ENCODE peak calls at places on chromosomes 11 and 22, in eight cellular contexts. Q is hypothalamus; L is tibial nerve; Y is ELR; I is stromal cell of bone marrow; C is stimulated activated CD4-positive, alpha-beta T cell treated with anti-CD3 and anti-CD28 coated beads, TNF-alpha, amount 100 ng/mL, for 1 hour; D is AG08396; O is left ventricle myocardium inferior. R is an unnamed sample.

GRCh38 chr11:133228406-133229330 is 303.6 kb downstream of the OPCML start:
- DNase-seq in Y (no peak), L (no peak), O (no peak), C (no peak), D (no peak), Q (peak; percentile 5), I (no peak), R (no peak)

GRCh38 chr11:61303725-61304124 is 8.6 kb upstream of the VWCE start:
- DNase-seq in Y (no peak), C (no peak), D (no peak), I (no peak), L (no peak), O (no peak), Q (no peak), R (no peak)

GRCh38 chr11:121105851-121106250 is 4.8 kb downstream of the TECTA start:
- DNase-seq in Y (no peak), D (no peak), Q (no peak), I (no peak), L (no peak), O (no peak), C (no peak), R (no peak)

GRCh38 chr11:14029971-14030531 is 67.5 kb downstream of the SPON1 start:
- DNase-seq in L (peak; percentile 13), C (no peak), Q (no peak), D (peak; percentile 39), Y (no peak), I (peak; percentile 48), O (peak; percentile 75), R (peak; percentile 47)

GRCh38 chr22:38754247-38755154 is 1.3 kb downstream of the SUN2 start:
- DNase-seq in O (peak; percentile 54), Y (peak; percentile 52), D (peak; percentile 62), C (no peak), L (peak; percentile 65), Q (no peak), I (no peak), R (peak; percentile 26)

GRCh38 chr11:74755395-74755995 is 6.8 kb downstream of the RNF169 start:
- DNase-seq in L (no peak), D (no peak), I (no peak), C (no peak), O (no peak), Q (no peak), Y (peak; percentile 46), R (no peak)

GRCh38 chr11:32080381-32080980 is 10.4 kb upstream of the RCN1 start:
- DNase-seq in C (no peak), O (no peak), L (no peak), D (no peak), I (no peak), Y (no peak), Q (no peak), R (no peak)

GRCh38 chr11:116657842-116658825 is 114.7 kb downstream of the BUD13 start:
- DNase-seq in Y (peak; percentile 16), L (no peak), I (no peak), O (no peak), Q (no peak), C (no peak), D (no peak), R (no peak)

GRCh38 chr11:17280494-17281127 is 4.1 kb downstream of the NUCB2 start:
- DNase-seq in D (no peak), O (no peak), Y (no peak), C (no peak), I (no peak), Q (no peak), L (no peak), R (no peak)

GRCh38 chr11:116535954-116536353 is 236.8 kb downstream of the BUD13 start:
- DNase-seq in Y (no peak), D (no peak), C (no peak), L (no peak), Q (no peak), I (no peak), O (no peak), R (no peak)

GRCh38 chr11:111283945-111284481 is 14.3 kb upstream of the POU2AF3 start:
- DNase-seq in Q (no peak), O (peak; percentile 18), D (no peak), C (no peak), I (no peak), Y (peak; percentile 32), L (peak; percentile 54), R (peak; percentile 30)

GRCh38 chr11:46331653-46331984 is 15.6 kb upstream of the DGKZ start:
- DNase-seq in D (no peak), O (no peak), C (no peak), L (no peak), Y (no peak), Q (no peak), I (no peak), R (no peak)

GRCh38 chr11:107969219-107969618 is 39.5 kb upstream of the CUL5 start:
- DNase-seq in O (no peak), Q (no peak), L (no peak), I (no peak), Y (peak; percentile 10), C (no peak), D (no peak), R (no peak)

GRCh38 chr11:95378106-95378505 is 147.1 kb upstream of the SESN3 start:
- DNase-seq in L (no peak), Y (no peak), I (no peak), Q (no peak), D (no peak), C (no peak), O (no peak), R (no peak)

GRCh38 chr11:44255406-44256071 is 54.4 kb downstream of the ALX4 start:
- DNase-seq in I (no peak), Y (no peak), D (no peak), O (no peak), L (no peak), C (no peak), Q (no peak), R (no peak)

GRCh38 chr11:38950882-38951281 is 2352.8 kb upstream of the RAG2 start:
- DNase-seq in L (no peak), C (no peak), I (no peak), D (no peak), Y (peak; percentile 15), O (no peak), Q (no peak), R (no peak)

GRCh38 chr11:68804786-68805185 is 36.9 kb downstream of the CPT1A start:
- DNase-seq in O (no peak), C (no peak), D (no peak), Q (no peak), I (no peak), L (no peak), Y (no peak), R (no peak)

GRCh38 chr11:10646005-10646404 is 47.5 kb downstream of the IRAG1 start:
- DNase-seq in Y (no peak), D (no peak), C (no peak), Q (no peak), I (no peak), O (no peak), L (no peak), R (no peak)

GRCh38 chr11:134037093-134037908 is 31.6 kb upstream of the JAM3 start:
- DNase-seq in O (peak; percentile 81), Y (peak; percentile 58), D (peak; percentile 73), I (peak; percentile 54), Q (peak; percentile 54), L (peak; percentile 58), C (peak; percentile 25), R (no peak)

GRCh38 chr11:20973959-20974358 is 304.6 kb downstream of the NELL1 start:
- DNase-seq in L (no peak), Q (no peak), I (no peak), D (no peak), C (no peak), Y (no peak), O (no peak), R (no peak)

GRCh38 chr11:46755962-46756361 is 36.9 kb downstream of the F2 start:
- DNase-seq in Y (no peak), D (no peak), L (no peak), I (no peak), O (no peak), C (no peak), Q (no peak), R (no peak)

GRCh38 chr22:23530766-23531282 is 49.3 kb downstream of the IGLL1 start:
- DNase-seq in I (no peak), L (no peak), O (no peak), Q (no peak), Y (no peak), C (no peak), D (no peak), R (no peak)

GRCh38 chr11:44632466-44633123 is 67.1 kb downstream of the CD82 start:
- DNase-seq in Y (peak; percentile 43), Q (no peak), C (no peak), L (no peak), I (no peak), D (peak; percentile 39), O (no peak), R (no peak)

GRCh38 chr11:35146074-35146521 is 7.1 kb downstream of the CD44 start:
- DNase-seq in C (peak; percentile 52), L (no peak), Q (no peak), O (no peak), Y (peak; percentile 16), D (no peak), I (no peak), R (no peak)

GRCh38 chr11:1573847-1574255 is 1.8 kb upstream of the DUSP8 start:
- DNase-seq in O (no peak), I (no peak), Y (no peak), Q (no peak), D (no peak), C (no peak), L (no peak), R (no peak)

GRCh38 chr22:47213571-47214230 is 451.3 kb downstream of the TBC1D22A start:
- DNase-seq in L (no peak), Q (no peak), I (no peak), O (no peak), C (peak; percentile 14), Y (no peak), D (no peak), R (no peak)